ENCODE peak calls at places on chromosomes 5 and 9, in five cellular contexts. E is mammary epithelial cell; T is CD8-positive, alpha-beta T cell; Y is type B pancreatic cell; C is pancreas. P is an unnamed sample.

GRCh38 chr5:7667216-7667767 is 183.6 kb downstream of the CFAP90 start:
- DNase-seq in E (peak), T (no peak), Y (no peak), C (no peak), P (no peak)

GRCh38 chr5:3277590-3278196 is 317.9 kb upstream of the IRX1 start:
- DNase-seq in E (no peak), T (no peak), Y (no peak), C (no peak), P (no peak)

GRCh38 chr5:59423021-59423420 is 470.5 kb downstream of the PDE4D start:
- DNase-seq in E (no peak), T (no peak), Y (no peak), C (no peak), P (no peak)

GRCh38 chr5:69451941-69452652 is 37.2 kb downstream of the MARVELD2 start:
- DNase-seq in E (no peak), T (no peak), Y (no peak), C (no peak), P (no peak)

GRCh38 chr9:32434892-32435291 is 50.4 kb downstream of the ACO1 start:
- DNase-seq in E (no peak), T (no peak), Y (no peak), C (no peak), P (no peak)

GRCh38 chr5:83050723-83051340 is 26.4 kb downstream of the TMEM167A start:
- DNase-seq in E (no peak), T (no peak), Y (no peak), C (no peak), P (no peak)

GRCh38 chr9:18122156-18122555 is 351.8 kb upstream of the ADAMTSL1 start:
- DNase-seq in E (peak), T (no peak), Y (no peak), C (no peak), P (no peak)

GRCh38 chr9:33161011-33161588 is 6.0 kb downstream of the B4GALT1 start:
- DNase-seq in E (peak), T (no peak), Y (peak), C (no peak), P (peak)

GRCh38 chr9:72213906-72214305 is 64.7 kb downstream of the GDA start:
- DNase-seq in E (no peak), T (no peak), Y (no peak), C (no peak), P (no peak)

GRCh38 chr5:122311888-122312669 is at the start of gene SNCAIP:
- DNase-seq in E (peak), T (no peak), Y (peak), C (peak), P (peak)

GRCh38 chr5:154714271-154714986 is 40.7 kb upstream of the LARP1 start:
- DNase-seq in E (peak), T (no peak), Y (no peak), C (no peak), P (no peak)

DNA sequence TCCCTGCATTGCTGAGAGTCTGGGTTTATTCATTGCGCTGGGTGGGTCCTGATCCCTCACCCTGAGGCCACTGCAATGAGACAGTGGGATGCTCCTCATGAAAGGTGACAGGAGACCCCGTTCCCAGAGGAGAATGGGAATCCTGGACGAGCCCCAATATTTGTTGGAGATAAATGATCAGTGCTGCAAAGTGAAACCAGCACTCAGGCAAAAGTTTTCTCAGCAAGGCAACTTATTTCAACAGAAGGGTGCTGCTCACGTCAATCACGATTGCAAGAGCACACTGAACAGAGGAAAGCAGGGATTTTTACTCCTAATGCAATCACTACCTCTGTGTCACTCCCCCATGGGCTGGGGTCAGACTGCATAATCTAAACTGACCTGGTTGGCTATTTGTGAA is 110.2 kb upstream of the MAMDC2 start:
- DNase-seq in E (no peak), T (no peak), Y (no peak), C (no peak), P (no peak)
- TF ChIP-seq CTCF in E (no peak), T (no peak), Y (no peak), C (no peak), P (no peak)

DNA sequence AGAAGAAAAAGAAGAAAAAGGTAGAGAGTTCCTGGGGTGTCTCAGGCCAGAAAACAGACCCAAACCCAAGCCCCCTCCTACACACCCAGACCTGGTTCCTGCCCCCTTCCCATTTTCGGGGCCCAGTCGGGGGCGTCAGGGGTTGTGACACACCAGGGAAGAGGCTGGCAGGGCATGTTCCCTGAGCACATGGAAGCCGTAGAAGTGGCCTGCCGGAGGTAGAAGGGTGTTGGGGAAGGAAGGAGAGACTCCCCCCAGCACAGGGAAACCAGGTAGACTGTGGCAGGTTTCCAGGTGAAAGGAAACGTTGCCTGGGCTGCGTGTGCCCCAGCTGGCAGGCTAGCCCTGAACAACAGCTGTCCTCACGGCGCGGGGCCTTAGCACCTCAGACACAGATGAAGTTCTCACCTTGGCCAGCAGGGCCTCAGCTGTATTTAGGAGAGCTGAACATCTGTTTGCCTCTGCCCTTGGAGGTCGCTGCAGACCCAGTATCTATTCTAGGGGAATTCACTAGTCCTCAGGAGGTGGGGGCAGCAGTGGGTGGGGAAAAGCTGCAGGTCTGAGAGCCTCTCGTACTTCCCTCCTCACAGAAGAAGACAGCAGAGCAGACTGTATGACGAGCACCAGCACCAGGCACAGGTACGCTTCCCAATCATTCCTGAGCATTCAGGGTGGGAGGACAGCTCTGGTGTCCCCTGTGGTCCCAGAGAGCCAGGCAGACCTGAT is 14.1 kb downstream of the CD74 start:
- DNase-seq in E (no peak), T (no peak), Y (no peak), C (no peak), P (peak)
- TF ChIP-seq CTCF in E (peak), T (peak), Y (peak), C (no peak), P (peak)

GRCh38 chr5:152844713-152845112 is 439.6 kb upstream of the NMUR2 start:
- DNase-seq in E (no peak), T (no peak), Y (no peak), C (no peak), P (no peak)
- TF ChIP-seq CTCF in E (no peak), T (no peak), Y (no peak), C (no peak), P (no peak)

GRCh38 chr9:89319015-89319905 is 960 bp downstream of the SECISBP2 start:
- DNase-seq in E (no peak), T (no peak), Y (no peak), C (no peak), P (no peak)
- TF ChIP-seq CTCF in E (no peak), T (peak), Y (no peak), C (no peak), P (no peak)

GRCh38 chr5:75584641-75585040 is 26.6 kb upstream of the ANKDD1B start:
- DNase-seq in E (no peak), T (no peak), Y (no peak), C (no peak), P (no peak)
- TF ChIP-seq CTCF in E (peak), T (no peak), Y (peak), C (no peak), P (peak)

GRCh38 chr5:151405334-151405872 is 42.0 kb upstream of the SLC36A1 start:
- DNase-seq in E (no peak), T (no peak), Y (no peak), C (no peak), P (no peak)

GRCh38 chr5:151408633-151409243 is 38.7 kb upstream of the SLC36A1 start:
- DNase-seq in E (no peak), T (no peak), Y (no peak), C (no peak), P (no peak)

DNA sequence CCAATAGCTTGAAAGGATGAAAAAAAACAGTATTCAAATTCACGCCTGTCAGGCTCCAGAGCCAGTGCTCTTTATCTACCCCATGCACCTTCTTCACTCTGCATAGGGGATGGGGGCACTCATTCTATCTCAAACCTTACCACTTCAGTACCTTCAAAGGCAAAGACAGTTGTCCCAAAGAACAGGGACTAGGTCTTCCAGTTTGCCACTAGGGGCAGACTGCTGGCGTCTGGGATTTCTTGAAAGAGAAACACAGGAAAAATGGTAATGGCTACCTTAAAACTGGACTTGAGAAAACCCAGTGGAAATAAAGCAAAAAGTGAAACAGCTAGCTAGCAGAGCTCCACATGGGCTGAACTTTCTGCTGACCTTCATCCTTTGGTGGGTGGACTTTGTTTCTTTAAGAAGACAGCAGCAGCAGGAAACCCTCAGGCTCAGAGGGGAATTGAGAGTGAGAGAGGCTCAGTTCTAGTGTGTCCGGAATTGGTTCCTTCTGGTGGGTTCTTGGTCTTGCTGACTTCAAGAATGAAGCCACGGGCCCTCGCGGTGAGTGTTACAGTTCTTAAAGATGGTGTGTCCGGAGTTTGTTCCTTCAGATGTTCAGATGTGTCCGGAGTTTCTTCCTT is 41.0 kb upstream of the SLC36A1 start:
- DNase-seq in E (no peak), T (no peak), Y (no peak), C (no peak), P (no peak)
- TF ChIP-seq CTCF in E (peak), T (peak), Y (peak), C (no peak), P (peak)

P was measured in GM06990.